ENCODE peak calls at places on chromosomes 6 and 20, in five cellular contexts. D, K, L, A and I are unnamed samples.

GRCh38 chr6:150813319-150813992 is 52.0 kb upstream of the MTHFD1L start:
- DNase-seq in D (peak; percentile 70), K (no peak), L (peak; percentile 62), A (no peak), I (peak; percentile 43)

GRCh38 chr6:32944265-32944664 is 3.4 kb upstream of the HLA-DMB start:
- DNase-seq in D (no peak), K (no peak), L (no peak), A (no peak), I (no peak)

GRCh38 chr6:3607171-3607570 is 144.3 kb downstream of the PXDC1 start:
- DNase-seq in D (no peak), K (no peak), L (no peak), A (no peak), I (no peak)

GRCh38 chr6:158684311-158684710 is 34.5 kb downstream of the SYTL3 start:
- DNase-seq in D (no peak), K (no peak), L (no peak), A (no peak), I (no peak)

GRCh38 chr6:150881911-150882481 is 16.5 kb downstream of the MTHFD1L start:
- DNase-seq in D (peak; percentile 99), K (no peak), L (peak; percentile 64), A (peak; percentile 69), I (peak; percentile 79)

GRCh38 chr6:170134077-170135040 is 156.5 kb downstream of the DLL1 start:
- DNase-seq in D (no peak), K (no peak), L (no peak), A (peak; percentile 12), I (no peak)

GRCh38 chr6:164005312-164005711 is 590.8 kb downstream of the QKI start:
- DNase-seq in D (no peak), K (no peak), L (no peak), A (no peak), I (no peak)

GRCh38 chr6:80105972-80106417 is 476 bp upstream of the BCKDHB start:
- DNase-seq in D (no peak), K (no peak), L (no peak), A (no peak), I (no peak)

GRCh38 chr6:125658759-125659431 is 90.5 kb upstream of the HEY2 start:
- DNase-seq in D (no peak), K (no peak), L (no peak), A (no peak), I (no peak)

GRCh38 chr6:69758214-69758613 is 38.6 kb downstream of the LMBRD1 start:
- DNase-seq in D (no peak), K (no peak), L (no peak), A (no peak), I (no peak)

GRCh38 chr20:62473200-62473585 is 2.6 kb downstream of the GATA5 start:
- DNase-seq in D (no peak), K (no peak), L (no peak), A (no peak), I (no peak)

GRCh38 chr6:27096834-27097511 is 150.5 kb upstream of the PRSS16 start:
- DNase-seq in D (peak; percentile 67), K (peak; percentile 36), L (peak; percentile 59), A (no peak), I (peak; percentile 70)

GRCh38 chr6:121817141-121817540 is 381.7 kb downstream of the GJA1 start:
- DNase-seq in D (peak; percentile 49), K (no peak), L (no peak), A (no peak), I (no peak)

GRCh38 chr6:146154197-146154596 is 125.3 kb downstream of the GRM1 start:
- DNase-seq in D (peak; percentile 9), K (no peak), L (no peak), A (no peak), I (no peak)

GRCh38 chr6:167684276-167685104 is 142.2 kb upstream of the AFDN start:
- DNase-seq in D (no peak), K (no peak), L (no peak), A (no peak), I (no peak)

GRCh38 chr6:90233994-90234393 is 62.6 kb downstream of the BACH2 start:
- DNase-seq in D (no peak), K (no peak), L (no peak), A (no peak), I (no peak)

GRCh38 chr6:34673079-34673478 is 23.5 kb downstream of the ILRUN start:
- DNase-seq in D (no peak), K (no peak), L (no peak), A (no peak), I (no peak)

GRCh38 chr6:101832371-101832770 is 438.9 kb downstream of the GRIK2 start:
- DNase-seq in D (no peak), K (no peak), L (no peak), A (no peak), I (no peak)

GRCh38 chr6:140051521-140052455 is 677.3 kb upstream of the CITED2 start:
- DNase-seq in D (peak; percentile 99), K (no peak), L (peak; percentile 86), A (no peak), I (peak; percentile 77)

GRCh38 chr6:168054663-168055560 is 24.1 kb downstream of the FRMD1 start:
- DNase-seq in D (no peak), K (no peak), L (no peak), A (no peak), I (no peak)

GRCh38 chr6:112233864-112234263 is 20.5 kb downstream of the LAMA4 start:
- DNase-seq in D (peak; percentile 85), K (no peak), L (no peak), A (no peak), I (no peak)

GRCh38 chr6:83069633-83070032 is 2.2 kb downstream of the DOP1A start:
- DNase-seq in D (no peak), K (no peak), L (no peak), A (no peak), I (no peak)

GRCh38 chr6:83067448-83068413 is at the start of gene DOP1A:
- DNase-seq in D (peak; percentile 81), K (peak; percentile 97), L (peak; percentile 85), A (peak; percentile 96), I (peak; percentile 93)

GRCh38 chr6:83062225-83062624 is 3.4 kb downstream of the UBE3D start:
- DNase-seq in D (no peak), K (no peak), L (no peak), A (no peak), I (no peak)

GRCh38 chr6:83068628-83069027 is 1.2 kb downstream of the DOP1A start:
- DNase-seq in D (no peak), K (no peak), L (no peak), A (no peak), I (no peak)

DNA sequence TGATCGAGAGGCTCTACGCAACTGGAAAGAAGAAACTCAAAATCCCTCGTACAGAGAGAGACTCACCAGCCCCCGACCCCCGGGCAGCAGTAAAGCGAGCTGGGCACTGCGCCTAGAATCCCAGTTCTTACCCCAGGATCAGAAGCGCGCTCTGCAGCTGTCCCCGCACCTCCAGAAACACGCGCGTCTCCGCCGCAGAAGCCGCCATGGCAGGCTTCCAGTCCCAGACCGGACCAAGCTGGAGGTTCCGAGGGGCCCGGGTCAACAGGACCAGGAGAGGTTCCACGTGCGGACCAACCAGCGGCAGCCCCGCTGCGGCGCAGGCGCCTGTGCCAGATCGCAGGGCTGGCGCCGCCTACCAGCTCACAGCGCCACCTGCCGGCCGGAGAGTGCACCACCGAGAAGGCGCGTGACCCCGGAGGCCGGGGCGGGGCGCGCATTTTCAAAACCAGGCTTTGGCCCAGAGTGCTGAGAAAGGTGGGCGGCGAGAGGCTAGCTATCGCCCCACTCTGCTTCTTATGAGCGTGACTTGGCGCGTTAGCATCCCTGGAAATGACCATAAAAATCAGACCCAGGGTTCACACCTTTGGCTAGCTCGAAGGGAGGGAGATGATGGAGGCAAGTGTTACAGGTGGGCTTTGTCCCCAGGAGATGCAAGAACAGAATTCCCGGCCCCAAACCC is at the start of gene UBE3D:
- DNase-seq in D (peak; percentile 45), K (peak; percentile 97), L (peak; percentile 84), A (peak; percentile 91), I (peak; percentile 82)
- TF ChIP-seq CTCF in D (peak; percentile 58), K (peak; percentile 96), L (peak; percentile 95), A (peak; percentile 88), I (peak; percentile 82)

DNA sequence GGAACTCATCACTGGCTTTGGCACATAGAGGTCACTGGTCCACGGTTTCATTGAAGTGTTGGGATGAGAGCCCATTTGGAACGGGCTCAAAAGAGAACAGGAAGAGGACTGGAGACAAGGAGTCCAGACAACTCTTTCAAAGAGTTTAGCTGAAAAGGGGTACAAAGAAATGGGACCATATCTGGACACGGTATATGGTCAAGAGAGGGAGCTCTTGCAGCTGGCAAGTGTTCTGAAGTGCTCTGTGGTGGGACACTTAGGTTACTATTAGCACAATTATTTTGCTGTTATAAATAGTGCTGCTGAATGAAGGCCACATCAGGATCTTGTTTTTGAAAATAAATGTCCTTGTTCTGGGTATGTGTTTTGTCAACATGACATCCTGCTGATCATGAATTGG is 4.6 kb downstream of the SGK2 start:
- DNase-seq in D (no peak), K (no peak), L (no peak), A (no peak), I (no peak)
- TF ChIP-seq CTCF in D (no peak), K (no peak), L (no peak), A (no peak), I (no peak)

GRCh38 chr6:66418906-66419305 is 711.9 kb upstream of the EYS start:
- DNase-seq in D (no peak), K (no peak), L (no peak), A (no peak), I (no peak)

GRCh38 chr6:66423047-66423446 is 716.0 kb upstream of the EYS start:
- DNase-seq in D (no peak), K (no peak), L (no peak), A (no peak), I (no peak)

GRCh38 chr6:66421570-66421969 is 714.5 kb upstream of the EYS start:
- DNase-seq in D (no peak), K (peak; percentile 28), L (peak; percentile 6), A (no peak), I (no peak)
- TF ChIP-seq CTCF in D (peak; percentile 28), K (peak; percentile 48), L (no peak), A (no peak), I (peak; percentile 24)

GRCh38 chr20:11214281-11214680 is 540.5 kb upstream of the JAG1 start:
- DNase-seq in D (peak; percentile 6), K (no peak), L (no peak), A (no peak), I (no peak)

GRCh38 chr20:11216451-11217314 is 542.9 kb upstream of the JAG1 start:
- DNase-seq in D (peak; percentile 73), K (no peak), L (no peak), A (no peak), I (no peak)

GRCh38 chr20:11219192-11219591 is 545.4 kb upstream of the JAG1 start:
- DNase-seq in D (no peak), K (no peak), L (no peak), A (no peak), I (no peak)

GRCh38 chr20:11218035-11218680 is 544.4 kb upstream of the JAG1 start:
- DNase-seq in D (no peak), K (no peak), L (no peak), A (no peak), I (no peak)

DNA sequence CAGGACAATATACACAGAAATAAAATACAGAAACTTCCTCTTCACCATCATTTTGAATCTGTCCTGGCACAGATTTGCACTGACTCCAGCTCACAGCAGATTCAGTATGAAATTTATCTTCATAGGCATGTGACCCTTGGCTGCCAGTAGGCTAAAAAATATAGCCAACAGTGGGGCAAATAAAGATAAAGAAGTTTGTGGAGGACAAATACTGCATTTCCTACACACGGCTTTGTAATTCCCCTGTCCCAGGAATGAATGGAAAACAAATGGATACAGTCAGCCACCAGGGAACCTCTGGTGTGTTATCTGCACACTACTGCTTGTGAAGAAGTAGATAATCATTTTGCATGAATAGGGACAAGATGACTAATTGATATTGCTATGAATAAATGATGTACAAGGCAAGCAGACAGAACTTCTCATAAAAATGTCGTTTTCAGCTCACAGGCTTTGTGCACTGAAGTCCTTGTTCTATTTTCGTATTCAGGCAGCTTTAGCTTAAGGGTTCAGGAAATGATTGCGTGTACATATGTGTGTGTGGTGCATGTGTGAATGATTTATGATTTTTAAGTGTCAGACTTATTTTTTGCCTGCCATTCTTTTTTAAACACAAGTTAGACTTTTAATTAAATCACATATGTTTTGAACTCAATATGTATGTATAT is 543.7 kb upstream of the JAG1 start:
- DNase-seq in D (peak; percentile 42), K (no peak), L (no peak), A (no peak), I (no peak)
- TF ChIP-seq CTCF in D (no peak), K (no peak), L (no peak), A (no peak), I (no peak)